ENCODE peak calls at places on chromosomes 3 and 15, in eight cellular contexts. One of them, this sample, is unnamed.

GRCh38 chr15:38699633-38700230 is 135.1 kb upstream of the RASGRP1 start:
- DNase-seq in upper lobe of left lung: peak; percentile 49
- DNase-seq in A549: peak; percentile 61
- DNase-seq in stomach: peak; percentile 73
- DNase-seq in suprapubic skin: no peak
- DNase-seq in ovary: no peak
- DNase-seq in sigmoid colon: no peak
- DNase-seq in transverse colon: peak; percentile 76
- DNase-seq in this sample: no peak

GRCh38 chr3:120429921-120430361 is 20.9 kb downstream of the FSTL1 start:
- DNase-seq in A549: no peak
- DNase-seq in suprapubic skin: peak; percentile 32
- DNase-seq in stomach: no peak
- DNase-seq in upper lobe of left lung: no peak
- DNase-seq in sigmoid colon: no peak
- DNase-seq in transverse colon: no peak
- DNase-seq in ovary: no peak
- DNase-seq in this sample: no peak

GRCh38 chr3:59514865-59515482 is 465.1 kb upstream of the CFAP20DC start:
- DNase-seq in A549: no peak
- DNase-seq in transverse colon: no peak
- DNase-seq in stomach: no peak
- DNase-seq in ovary: no peak
- DNase-seq in upper lobe of left lung: no peak
- DNase-seq in suprapubic skin: no peak
- DNase-seq in sigmoid colon: no peak
- DNase-seq in this sample: no peak

GRCh38 chr3:82354181-82354696 is 592.8 kb upstream of the GBE1 start:
- DNase-seq in transverse colon: no peak
- DNase-seq in upper lobe of left lung: no peak
- DNase-seq in A549: no peak
- DNase-seq in stomach: no peak
- DNase-seq in suprapubic skin: no peak
- DNase-seq in ovary: peak; percentile 44
- DNase-seq in sigmoid colon: no peak
- DNase-seq in this sample: no peak

GRCh38 chr3:171129827-171130226 is 103.3 kb upstream of the SLC2A2 start:
- DNase-seq in suprapubic skin: no peak
- DNase-seq in A549: no peak
- DNase-seq in transverse colon: no peak
- DNase-seq in upper lobe of left lung: no peak
- DNase-seq in sigmoid colon: no peak
- DNase-seq in stomach: no peak
- DNase-seq in ovary: no peak
- DNase-seq in this sample: no peak

GRCh38 chr15:80401471-80401870 is 2.7 kb upstream of the ARNT2 start:
- DNase-seq in ovary: no peak
- DNase-seq in transverse colon: no peak
- DNase-seq in suprapubic skin: no peak
- DNase-seq in sigmoid colon: no peak
- DNase-seq in A549: no peak
- DNase-seq in stomach: no peak
- DNase-seq in upper lobe of left lung: no peak
- DNase-seq in this sample: peak; percentile 34

GRCh38 chr3:176799675-176800074 is 397.6 kb downstream of the TBL1XR1 start:
- DNase-seq in ovary: no peak
- DNase-seq in upper lobe of left lung: no peak
- DNase-seq in transverse colon: no peak
- DNase-seq in suprapubic skin: no peak
- DNase-seq in stomach: no peak
- DNase-seq in A549: no peak
- DNase-seq in sigmoid colon: no peak
- DNase-seq in this sample: no peak

GRCh38 chr3:122392868-122393844 is 9.2 kb downstream of the FAM162A start:
- DNase-seq in A549: peak; percentile 60
- DNase-seq in transverse colon: no peak
- DNase-seq in sigmoid colon: no peak
- DNase-seq in suprapubic skin: no peak
- DNase-seq in upper lobe of left lung: no peak
- DNase-seq in stomach: no peak
- DNase-seq in ovary: no peak
- DNase-seq in this sample: no peak

GRCh38 chr3:120432105-120432860 is 18.5 kb downstream of the FSTL1 start:
- DNase-seq in stomach: no peak
- DNase-seq in ovary: no peak
- DNase-seq in suprapubic skin: peak; percentile 29
- DNase-seq in A549: peak; percentile 37
- DNase-seq in sigmoid colon: no peak
- DNase-seq in upper lobe of left lung: no peak
- DNase-seq in transverse colon: no peak
- DNase-seq in this sample: no peak

GRCh38 chr3:43104786-43105185 is 1.1 kb downstream of the POMGNT2 start:
- DNase-seq in upper lobe of left lung: no peak
- DNase-seq in stomach: no peak
- DNase-seq in transverse colon: no peak
- DNase-seq in ovary: no peak
- DNase-seq in suprapubic skin: no peak
- DNase-seq in A549: no peak
- DNase-seq in sigmoid colon: no peak
- DNase-seq in this sample: no peak

GRCh38 chr3:144312702-144313101 is 341.1 kb downstream of the DIPK2A start:
- DNase-seq in stomach: no peak
- DNase-seq in suprapubic skin: no peak
- DNase-seq in ovary: no peak
- DNase-seq in upper lobe of left lung: no peak
- DNase-seq in A549: no peak
- DNase-seq in sigmoid colon: no peak
- DNase-seq in transverse colon: no peak
- DNase-seq in this sample: no peak

GRCh38 chr3:18030371-18030870 is 288.0 kb upstream of the TBC1D5 start:
- DNase-seq in suprapubic skin: no peak
- DNase-seq in transverse colon: no peak
- DNase-seq in sigmoid colon: no peak
- DNase-seq in A549: no peak
- DNase-seq in stomach: no peak
- DNase-seq in upper lobe of left lung: no peak
- DNase-seq in ovary: no peak
- DNase-seq in this sample: no peak

GRCh38 chr3:52707585-52707984 is 1.7 kb downstream of the SPCS1 start:
- DNase-seq in upper lobe of left lung: no peak
- DNase-seq in suprapubic skin: no peak
- DNase-seq in stomach: no peak
- DNase-seq in ovary: no peak
- DNase-seq in transverse colon: no peak
- DNase-seq in sigmoid colon: no peak
- DNase-seq in A549: no peak
- DNase-seq in this sample: no peak

GRCh38 chr15:35697549-35698299 is 151.8 kb upstream of the DPH6 start:
- DNase-seq in stomach: no peak
- DNase-seq in ovary: peak; percentile 32
- DNase-seq in A549: peak; percentile 17
- DNase-seq in upper lobe of left lung: no peak
- DNase-seq in transverse colon: peak; percentile 16
- DNase-seq in sigmoid colon: no peak
- DNase-seq in suprapubic skin: no peak
- DNase-seq in this sample: no peak

GRCh38 chr3:127822166-127822835 is at the start of gene MGLL:
- DNase-seq in upper lobe of left lung: no peak
- DNase-seq in suprapubic skin: no peak
- DNase-seq in sigmoid colon: peak; percentile 79
- DNase-seq in transverse colon: peak; percentile 59
- DNase-seq in stomach: peak; percentile 43
- DNase-seq in A549: peak; percentile 43
- DNase-seq in ovary: peak; percentile 32
- DNase-seq in this sample: no peak

GRCh38 chr3:186193534-186194450 is 84.9 kb upstream of the ETV5 start:
- DNase-seq in ovary: peak; percentile 16
- DNase-seq in suprapubic skin: no peak
- DNase-seq in A549: no peak
- DNase-seq in upper lobe of left lung: no peak
- DNase-seq in transverse colon: no peak
- DNase-seq in stomach: no peak
- DNase-seq in sigmoid colon: no peak
- DNase-seq in this sample: no peak

GRCh38 chr3:193229851-193230250 is 11.2 kb upstream of the PLAAT1 start:
- DNase-seq in A549: no peak
- DNase-seq in upper lobe of left lung: no peak
- DNase-seq in sigmoid colon: no peak
- DNase-seq in ovary: no peak
- DNase-seq in transverse colon: no peak
- DNase-seq in stomach: no peak
- DNase-seq in suprapubic skin: no peak
- DNase-seq in this sample: no peak
- TF ChIP-seq EP300 in A549: no peak
- TF ChIP-seq EP300 in upper lobe of left lung: no peak
- TF ChIP-seq EP300 in sigmoid colon: no peak
- TF ChIP-seq EP300 in ovary: no peak
- TF ChIP-seq EP300 in transverse colon: no peak
- TF ChIP-seq EP300 in stomach: no peak
- TF ChIP-seq EP300 in suprapubic skin: no peak
- TF ChIP-seq EP300 in this sample: no peak

DNA sequence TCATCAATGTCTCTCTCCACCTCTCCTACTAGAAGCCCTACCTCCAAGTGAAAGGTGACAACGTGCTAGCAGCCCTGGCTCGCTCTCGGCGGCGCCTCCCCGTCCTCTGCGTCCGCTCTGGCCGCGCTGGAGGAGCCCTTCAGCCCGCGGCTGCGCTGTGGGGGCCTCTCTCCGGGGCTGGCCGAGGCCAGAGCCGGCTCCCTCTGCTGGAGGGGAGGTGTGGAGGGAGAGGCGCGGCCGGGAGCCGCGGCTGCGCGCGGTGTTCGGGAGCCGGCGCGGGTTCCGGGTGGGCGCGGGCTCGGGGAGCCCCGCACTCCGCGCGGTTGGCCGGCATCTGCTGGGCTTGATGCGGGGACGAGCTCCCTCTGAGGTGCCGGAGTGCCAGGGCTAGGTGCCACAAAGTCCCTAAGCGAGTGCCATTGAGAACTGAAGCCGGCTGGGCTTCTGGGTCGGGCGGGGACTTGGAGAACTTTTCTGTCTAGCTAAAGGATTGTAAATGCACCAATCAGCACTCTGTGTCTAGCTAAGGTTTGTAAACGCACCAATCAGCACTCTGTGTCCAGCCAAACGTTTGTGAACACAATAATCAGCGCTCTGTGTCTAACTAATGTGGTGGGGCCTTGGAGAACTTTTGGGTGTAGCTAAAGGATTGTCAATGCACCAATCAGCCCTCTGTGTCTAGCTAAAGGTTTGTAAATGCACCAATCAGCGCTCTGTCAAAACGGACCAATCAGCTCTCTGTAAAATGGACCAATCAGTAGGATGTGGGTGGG is 84.8 kb upstream of the ARRDC4 start:
- DNase-seq in suprapubic skin: no peak
- DNase-seq in sigmoid colon: no peak
- DNase-seq in transverse colon: peak; percentile 28
- DNase-seq in stomach: no peak
- DNase-seq in ovary: no peak
- DNase-seq in A549: peak; percentile 66
- DNase-seq in upper lobe of left lung: peak; percentile 38
- DNase-seq in this sample: no peak
- TF ChIP-seq CTCF in suprapubic skin: no peak
- TF ChIP-seq CTCF in sigmoid colon: no peak
- TF ChIP-seq CTCF in transverse colon: no peak
- TF ChIP-seq CTCF in stomach: no peak
- TF ChIP-seq CTCF in ovary: no peak
- TF ChIP-seq CTCF in A549: peak; percentile 22
- TF ChIP-seq CTCF in upper lobe of left lung: no peak
- TF ChIP-seq CTCF in this sample: peak; percentile 14

GRCh38 chr15:65303687-65304392 is 637 bp upstream of the RNU5B-1 start:
- DNase-seq in stomach: peak; percentile 56
- DNase-seq in ovary: peak; percentile 75
- DNase-seq in sigmoid colon: peak; percentile 88
- DNase-seq in transverse colon: peak; percentile 81
- DNase-seq in suprapubic skin: no peak
- DNase-seq in A549: peak; percentile 80
- DNase-seq in upper lobe of left lung: peak; percentile 73
- DNase-seq in this sample: no peak

GRCh38 chr15:65304393-65305143 is at the start of gene RNU5B-1:
- DNase-seq in A549: peak; percentile 98
- DNase-seq in stomach: peak; percentile 73
- DNase-seq in sigmoid colon: peak; percentile 77
- DNase-seq in suprapubic skin: peak; percentile 84
- DNase-seq in transverse colon: peak; percentile 74
- DNase-seq in ovary: peak; percentile 55
- DNase-seq in upper lobe of left lung: peak; percentile 38
- DNase-seq in this sample: no peak

GRCh38 chr15:65305776-65306175 is 1.3 kb downstream of the RNU5B-1 start:
- DNase-seq in stomach: no peak
- DNase-seq in ovary: no peak
- DNase-seq in suprapubic skin: no peak
- DNase-seq in transverse colon: no peak
- DNase-seq in upper lobe of left lung: no peak
- DNase-seq in sigmoid colon: no peak
- DNase-seq in A549: no peak
- DNase-seq in this sample: no peak

GRCh38 chr15:65306551-65306950 is 2.1 kb downstream of the RNU5B-1 start:
- DNase-seq in transverse colon: no peak
- DNase-seq in suprapubic skin: no peak
- DNase-seq in ovary: no peak
- DNase-seq in A549: no peak
- DNase-seq in upper lobe of left lung: no peak
- DNase-seq in stomach: no peak
- DNase-seq in sigmoid colon: no peak
- DNase-seq in this sample: no peak

DNA sequence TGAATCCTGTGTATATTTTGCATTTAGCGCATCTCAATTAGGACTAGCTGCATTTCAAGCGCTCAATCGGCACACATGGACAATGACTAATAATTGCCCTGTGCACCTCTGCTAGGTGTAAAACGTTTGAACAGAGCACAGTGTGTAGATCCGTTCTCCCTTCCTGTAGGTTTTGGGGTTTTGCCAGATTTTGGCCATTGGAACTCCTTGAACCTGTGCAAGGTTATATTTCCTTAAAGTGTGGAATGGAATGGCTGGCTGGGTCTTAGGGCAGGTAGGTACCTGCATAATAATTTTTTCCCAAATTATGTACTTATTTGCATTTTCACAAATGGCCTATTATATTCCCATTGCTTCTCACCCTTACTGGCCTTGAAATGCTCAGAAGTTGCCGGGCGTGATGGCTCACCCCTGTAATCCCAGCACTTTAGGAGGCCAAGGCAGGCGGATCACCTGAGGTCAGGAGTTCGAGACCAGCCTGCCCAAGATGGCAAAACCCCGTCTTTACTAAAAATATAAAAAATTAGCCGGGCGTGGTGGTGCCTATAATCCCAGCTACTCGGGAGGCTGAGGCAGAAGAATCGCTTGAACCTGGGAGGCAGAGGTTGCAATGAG is 774 bp downstream of the RNU5B-1 start:
- DNase-seq in suprapubic skin: no peak
- DNase-seq in ovary: no peak
- DNase-seq in sigmoid colon: no peak
- DNase-seq in A549: no peak
- DNase-seq in transverse colon: no peak
- DNase-seq in upper lobe of left lung: no peak
- DNase-seq in stomach: no peak
- DNase-seq in this sample: no peak
- TF ChIP-seq EP300 in suprapubic skin: no peak
- TF ChIP-seq EP300 in ovary: no peak
- TF ChIP-seq EP300 in sigmoid colon: no peak
- TF ChIP-seq EP300 in A549: no peak
- TF ChIP-seq EP300 in transverse colon: no peak
- TF ChIP-seq EP300 in upper lobe of left lung: no peak
- TF ChIP-seq EP300 in stomach: no peak
- TF ChIP-seq EP300 in this sample: no peak

GRCh38 chr3:4986611-4987373 is 7.6 kb downstream of the BHLHE40 start:
- DNase-seq in upper lobe of left lung: peak; percentile 98
- DNase-seq in transverse colon: peak; percentile 97
- DNase-seq in stomach: peak; percentile 98
- DNase-seq in ovary: peak; percentile 99
- DNase-seq in A549: peak; percentile 100
- DNase-seq in suprapubic skin: peak; percentile 98
- DNase-seq in sigmoid colon: peak; percentile 99
- DNase-seq in this sample: peak; percentile 99
- TF ChIP-seq CTCF in upper lobe of left lung: no peak
- TF ChIP-seq CTCF in transverse colon: no peak
- TF ChIP-seq CTCF in stomach: no peak
- TF ChIP-seq CTCF in ovary: peak; percentile 5
- TF ChIP-seq CTCF in A549: no peak
- TF ChIP-seq CTCF in suprapubic skin: no peak
- TF ChIP-seq CTCF in sigmoid colon: no peak
- TF ChIP-seq CTCF in this sample: no peak